ENCODE peak calls at places on chromosome 1, in four cellular contexts. Y is A549, W is HCT116, E is astrocyte. Q is an unnamed sample.

GRCh38 chr1:54604572-54605370 is 18.6 kb downstream of the FAM151A start:
- DNase-seq in Y (no peak), E (no peak), W (no peak), Q (no peak)

GRCh38 chr1:162878000-162878596 is 17.1 kb upstream of the CCDC190 start:
- DNase-seq in Y (peak), E (peak), W (peak), Q (no peak)

GRCh38 chr1:1191734-1192133 is 14.7 kb downstream of the TNFRSF18 start:
- DNase-seq in Y (no peak), E (no peak), W (no peak), Q (no peak)

GRCh38 chr1:218463194-218464156 is 118.3 kb downstream of the TGFB2 start:
- DNase-seq in Y (peak), E (peak), W (no peak), Q (peak)

GRCh38 chr1:199272690-199273089 is 633.9 kb downstream of the PTPRC start:
- DNase-seq in E (peak), W (peak), Y (peak), Q (no peak)

GRCh38 chr1:234478152-234478480 is 863 bp downstream of the TARBP1 start:
- DNase-seq in W (no peak), E (peak), Y (peak), Q (no peak)

GRCh38 chr1:6423321-6423999 is 1.1 kb upstream of the ESPN start:
- DNase-seq in Y (peak), E (peak), W (peak), Q (no peak)

GRCh38 chr1:3012511-3013291 is 8.6 kb upstream of the ACTRT2 start:
- DNase-seq in Y (no peak), W (no peak), E (no peak), Q (no peak)

GRCh38 chr1:179867493-179868330 is 9.9 kb downstream of the TOR1AIP2 start:
- DNase-seq in Y (peak), W (no peak), E (no peak), Q (no peak)

GRCh38 chr1:116546354-116546977 is 24.4 kb downstream of the CD58 start:
- DNase-seq in Y (no peak), W (no peak), E (no peak), Q (no peak)

GRCh38 chr1:92483442-92484170 is 3.1 kb downstream of the GFI1 start:
- DNase-seq in Y (no peak), E (no peak), W (no peak), Q (no peak)

GRCh38 chr1:27556781-27557595 is 47.0 kb downstream of the AHDC1 start:
- DNase-seq in E (peak), W (peak), Y (peak), Q (peak)
- H3K4me3 ChIP-seq in E (no peak), W (peak), Y (peak), Q (no peak)

GRCh38 chr1:208593306-208594006 is 349.3 kb upstream of the PLXNA2 start:
- DNase-seq in E (no peak), W (no peak), Y (no peak), Q (no peak)
- H3K4me3 ChIP-seq in E (no peak), W (no peak), Y (no peak), Q (no peak)

GRCh38 chr1:182569939-182570610 is 19.0 kb downstream of the RNASEL start:
- DNase-seq in E (no peak), Y (no peak), W (no peak), Q (no peak)
- H3K4me3 ChIP-seq in E (no peak), Y (no peak), W (no peak), Q (no peak)

GRCh38 chr1:61076728-61077675 is 5.4 kb upstream of the NFIA start:
- DNase-seq in W (peak), Y (peak), E (peak), Q (peak)

GRCh38 chr1:61077676-61078521 is 4.5 kb upstream of the NFIA start:
- DNase-seq in Y (peak), W (peak), E (peak), Q (peak)

GRCh38 chr1:61079276-61079897 is 3.0 kb upstream of the NFIA start:
- DNase-seq in W (no peak), Y (no peak), E (no peak), Q (no peak)

GRCh38 chr1:61079898-61080336 is 2.4 kb upstream of the NFIA start:
- DNase-seq in E (peak), W (peak), Y (peak), Q (peak)

GRCh38 chr1:61078611-61079010 is 3.8 kb upstream of the NFIA start:
- DNase-seq in Y (no peak), W (no peak), E (no peak), Q (no peak)
- H3K4me3 ChIP-seq in Y (no peak), W (no peak), E (peak), Q (peak)

GRCh38 chr1:184647471-184647870 is 107.2 kb downstream of the EDEM3 start:
- DNase-seq in E (no peak), Y (no peak), W (no peak), Q (no peak)

GRCh38 chr1:184648856-184649201 is 105.8 kb downstream of the EDEM3 start:
- DNase-seq in Y (no peak), E (no peak), W (no peak), Q (no peak)

GRCh38 chr1:184650177-184650866 is 104.3 kb downstream of the EDEM3 start:
- DNase-seq in E (no peak), W (no peak), Y (no peak), Q (no peak)

GRCh38 chr1:184648160-184648855 is 106.3 kb downstream of the EDEM3 start:
- DNase-seq in E (no peak), Y (no peak), W (no peak), Q (no peak)

DNA sequence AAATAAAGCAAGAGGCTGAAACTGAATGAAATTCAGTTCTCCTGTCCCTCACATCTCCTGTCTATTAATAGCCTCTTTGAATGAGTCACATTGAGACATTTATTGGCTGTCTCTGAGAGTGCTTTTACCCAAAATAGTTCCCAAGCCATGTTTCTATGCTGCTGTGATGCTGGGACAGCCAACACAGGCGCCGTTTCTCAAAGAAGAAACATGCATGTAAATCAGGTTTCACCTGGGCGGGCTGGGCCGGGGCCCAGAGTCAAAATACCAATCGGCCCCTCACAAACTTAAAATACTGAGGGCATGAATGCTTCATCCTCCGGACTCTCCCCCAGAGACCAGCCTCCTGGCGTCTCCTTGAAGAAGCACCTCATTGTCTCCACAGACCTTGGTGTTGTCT is 105.2 kb downstream of the EDEM3 start:
- DNase-seq in W (no peak), E (peak), Y (no peak), Q (no peak)
- H3K4me3 ChIP-seq in W (no peak), E (no peak), Y (no peak), Q (no peak)

Q was measured in right atrium auricular region.